ENCODE peak calls at places on chromosome 18, in six cellular contexts. One of them, this sample, is unnamed.
A peak's percentile ranks its signal among the peaks of the same experiment; 100 is the strongest.

GRCh38 chr18:45828917-45829811 is 3.7 kb downstream of the SIGLEC15 start:
- DNase-seq in GM10248: no peak
- DNase-seq in H54: no peak
- DNase-seq in GM03348: no peak
- DNase-seq in activated T-cell treated with anti-CD3 and anti-CD28 coated beads for 1 hour: no peak
- DNase-seq in NCI-H1105 treated with DMSO at 0.1 percent for 48 hours: no peak
- DNase-seq in this sample: no peak

GRCh38 chr18:58087928-58088722 is 44.1 kb downstream of the NEDD4L start:
- DNase-seq in GM10248: no peak
- DNase-seq in H54: peak; percentile 28
- DNase-seq in activated T-cell treated with anti-CD3 and anti-CD28 coated beads for 1 hour: no peak
- DNase-seq in NCI-H1105 treated with DMSO at 0.1 percent for 48 hours: peak; percentile 35
- DNase-seq in GM03348: no peak
- DNase-seq in this sample: no peak

GRCh38 chr18:62538881-62539280 is 16.1 kb downstream of the ZCCHC2 start:
- DNase-seq in activated T-cell treated with anti-CD3 and anti-CD28 coated beads for 1 hour: no peak
- DNase-seq in NCI-H1105 treated with DMSO at 0.1 percent for 48 hours: no peak
- DNase-seq in H54: no peak
- DNase-seq in GM10248: no peak
- DNase-seq in GM03348: no peak
- DNase-seq in this sample: no peak

GRCh38 chr18:49819768-49820662 is 6.7 kb upstream of the ACAA2 start:
- DNase-seq in activated T-cell treated with anti-CD3 and anti-CD28 coated beads for 1 hour: peak; percentile 16
- DNase-seq in H54: no peak
- DNase-seq in GM03348: no peak
- DNase-seq in NCI-H1105 treated with DMSO at 0.1 percent for 48 hours: no peak
- DNase-seq in GM10248: no peak
- DNase-seq in this sample: no peak

GRCh38 chr18:60893331-60894114 is 439.7 kb upstream of the CDH20 start:
- DNase-seq in H54: no peak
- DNase-seq in activated T-cell treated with anti-CD3 and anti-CD28 coated beads for 1 hour: no peak
- DNase-seq in GM10248: no peak
- DNase-seq in GM03348: no peak
- DNase-seq in NCI-H1105 treated with DMSO at 0.1 percent for 48 hours: no peak
- DNase-seq in this sample: no peak

GRCh38 chr18:48547456-48548403 is 8.9 kb downstream of the CTIF start:
- DNase-seq in NCI-H1105 treated with DMSO at 0.1 percent for 48 hours: no peak
- DNase-seq in GM03348: peak; percentile 92
- DNase-seq in H54: peak; percentile 41
- DNase-seq in activated T-cell treated with anti-CD3 and anti-CD28 coated beads for 1 hour: no peak
- DNase-seq in GM10248: no peak
- DNase-seq in this sample: no peak

GRCh38 chr18:79386547-79386946 is 9.2 kb upstream of the NFATC1 start:
- DNase-seq in GM03348: no peak
- DNase-seq in NCI-H1105 treated with DMSO at 0.1 percent for 48 hours: no peak
- DNase-seq in H54: no peak
- DNase-seq in GM10248: no peak
- DNase-seq in activated T-cell treated with anti-CD3 and anti-CD28 coated beads for 1 hour: no peak
- DNase-seq in this sample: no peak

GRCh38 chr18:49345931-49346696 is 114.3 kb downstream of the DYM start:
- DNase-seq in H54: no peak
- DNase-seq in NCI-H1105 treated with DMSO at 0.1 percent for 48 hours: no peak
- DNase-seq in GM03348: no peak
- DNase-seq in GM10248: no peak
- DNase-seq in activated T-cell treated with anti-CD3 and anti-CD28 coated beads for 1 hour: no peak
- DNase-seq in this sample: no peak

GRCh38 chr18:49041677-49042570 is 91.2 kb upstream of the SMAD7 start:
- DNase-seq in GM03348: peak; percentile 65
- DNase-seq in NCI-H1105 treated with DMSO at 0.1 percent for 48 hours: peak; percentile 25
- DNase-seq in GM10248: no peak
- DNase-seq in activated T-cell treated with anti-CD3 and anti-CD28 coated beads for 1 hour: peak; percentile 36
- DNase-seq in H54: no peak
- DNase-seq in this sample: peak; percentile 2

GRCh38 chr18:38611036-38611964 is 1045.7 kb upstream of the CELF4 start:
- DNase-seq in GM03348: no peak
- DNase-seq in H54: no peak
- DNase-seq in GM10248: peak; percentile 13
- DNase-seq in activated T-cell treated with anti-CD3 and anti-CD28 coated beads for 1 hour: no peak
- DNase-seq in NCI-H1105 treated with DMSO at 0.1 percent for 48 hours: no peak
- DNase-seq in this sample: no peak

GRCh38 chr18:24176727-24177416 is 38.0 kb downstream of the CABYR start:
- DNase-seq in activated T-cell treated with anti-CD3 and anti-CD28 coated beads for 1 hour: peak; percentile 18
- DNase-seq in GM03348: peak; percentile 70
- DNase-seq in H54: no peak
- DNase-seq in GM10248: peak; percentile 66
- DNase-seq in NCI-H1105 treated with DMSO at 0.1 percent for 48 hours: peak; percentile 33
- DNase-seq in this sample: peak; percentile 39

GRCh38 chr18:63339920-63340484 is 20.4 kb upstream of the BCL2 start:
- DNase-seq in GM03348: peak; percentile 21
- DNase-seq in NCI-H1105 treated with DMSO at 0.1 percent for 48 hours: peak; percentile 18
- DNase-seq in GM10248: no peak
- DNase-seq in H54: no peak
- DNase-seq in activated T-cell treated with anti-CD3 and anti-CD28 coated beads for 1 hour: peak; percentile 24
- DNase-seq in this sample: peak; percentile 60

GRCh38 chr18:49784427-49785185 is 28.7 kb downstream of the ACAA2 start:
- DNase-seq in NCI-H1105 treated with DMSO at 0.1 percent for 48 hours: no peak
- DNase-seq in GM10248: no peak
- DNase-seq in GM03348: peak; percentile 54
- DNase-seq in H54: no peak
- DNase-seq in activated T-cell treated with anti-CD3 and anti-CD28 coated beads for 1 hour: no peak
- DNase-seq in this sample: no peak